ENCODE peak calls at places on chromosomes 2 and 18, in five cellular contexts. C is anterior cingulate cortex; E is heart right ventricle; I is activated CD8-positive, alpha-beta memory T cell treated with anti-CD3 and anti-CD28 coated beads for 48 hours; Y is sciatic nerve. R is an unnamed sample.

GRCh38 chr18:65091737-65092329 is 659.0 kb upstream of the CDH7 start:
- DNase-seq in C (no peak), E (no peak), I (no peak), Y (no peak), R (peak)

GRCh38 chr2:46268196-46268595 is 29.0 kb upstream of the EPAS1 start:
- DNase-seq in C (no peak), E (no peak), I (no peak), Y (no peak), R (peak)

GRCh38 chr2:26562811-26563645 is 78.1 kb downstream of the CIB4 start:
- DNase-seq in C (peak), E (no peak), I (no peak), Y (peak), R (no peak)

GRCh38 chr2:225994748-225995405 is 595.4 kb downstream of the NYAP2 start:
- DNase-seq in C (no peak), E (no peak), I (no peak), Y (no peak), R (peak)

GRCh38 chr18:48074929-48075706 is 144.7 kb upstream of the SMAD2 start:
- DNase-seq in C (peak), E (no peak), I (no peak), Y (no peak), R (no peak)

GRCh38 chr2:2324565-2325101 is 6.4 kb downstream of the MYT1L start:
- DNase-seq in C (peak), E (no peak), I (no peak), Y (no peak), R (no peak)

GRCh38 chr2:146370821-146371220 is 1474.0 kb upstream of the ACVR2A start:
- DNase-seq in C (no peak), E (no peak), I (no peak), Y (no peak), R (peak)

GRCh38 chr2:44715671-44716077 is 225.8 kb upstream of the SIX3 start:
- DNase-seq in C (no peak), E (no peak), I (no peak), Y (no peak), R (peak)

GRCh38 chr2:220460257-220460985 is 833.0 kb downstream of the SLC4A3 start:
- DNase-seq in C (no peak), E (no peak), I (no peak), Y (no peak), R (no peak)

GRCh38 chr2:73532381-73532780 is 109.8 kb downstream of the NAT8 start:
- DNase-seq in C (no peak), E (no peak), I (no peak), Y (no peak), R (no peak)

GRCh38 chr2:12970861-12971260 is 254.1 kb downstream of the TRIB2 start:
- DNase-seq in C (no peak), E (no peak), I (no peak), Y (no peak), R (peak)

GRCh38 chr2:233006648-233007047 is 6.4 kb downstream of the NGEF start:
- DNase-seq in C (no peak), E (no peak), I (no peak), Y (no peak), R (no peak)

GRCh38 chr2:47232738-47233415 is 77.8 kb upstream of the STPG4 start:
- DNase-seq in C (no peak), E (no peak), I (no peak), Y (no peak), R (peak)

GRCh38 chr18:68735498-68736343 is 20.8 kb upstream of the TMX3 start:
- DNase-seq in C (no peak), E (no peak), I (no peak), Y (no peak), R (peak)

GRCh38 chr2:16088713-16089112 is 148.4 kb downstream of the MYCN start:
- DNase-seq in C (no peak), E (no peak), I (no peak), Y (no peak), R (no peak)

GRCh38 chr2:109612991-109613921 is 510 bp downstream of the SEPTIN10 start:
- DNase-seq in C (no peak), E (peak), I (no peak), Y (peak), R (peak)

GRCh38 chr2:134455426-134455825 is 201.6 kb downstream of the MGAT5 start:
- DNase-seq in C (no peak), E (no peak), I (no peak), Y (peak), R (no peak)

GRCh38 chr2:133004623-133005022 is 334.6 kb upstream of the LYPD1 start:
- DNase-seq in C (no peak), E (no peak), I (no peak), Y (no peak), R (no peak)

GRCh38 chr2:28927469-28927868 is 33.0 kb downstream of the WDR43 start:
- DNase-seq in C (no peak), E (no peak), I (no peak), Y (no peak), R (no peak)

GRCh38 chr18:46891742-46892214 is 25.5 kb downstream of the PIAS2 start:
- DNase-seq in C (no peak), E (no peak), I (no peak), Y (no peak), R (no peak)